ENCODE peak calls at places on chromosomes 13 and 19, in ten cellular contexts. E is cardiac fibroblast; A is CD8-positive, alpha-beta T cell; T is fibroblast of villous mesenchyme; Q is cardiac muscle cell; N is neural crest cell; M is mucosa of descending colon; L is GM12864; O is psoas muscle; Z is ovary. U is an unnamed sample.
A peak's percentile ranks its signal among the peaks of the same experiment; 100 is the strongest.

GRCh38 chr19:53328967-53329366 is 4.6 kb upstream of the ZNF845 start:
- DNase-seq in E (peak; percentile 32), A (no peak), T (peak; percentile 48), Q (no peak), N (no peak), M (no peak), L (no peak), O (peak; percentile 83), Z (peak; percentile 87), U (peak; percentile 89)

GRCh38 chr19:898663-899062 is 5.4 kb downstream of the RNU6-9 start:
- DNase-seq in E (no peak), A (no peak), T (no peak), Q (no peak), N (no peak), M (no peak), L (no peak), O (peak; percentile 52), Z (no peak), U (no peak)

GRCh38 chr19:46471116-46471733 is at the start of gene PNMA8A:
- DNase-seq in E (peak; percentile 94), A (no peak), T (peak; percentile 72), Q (peak; percentile 95), N (peak; percentile 82), M (peak; percentile 46), L (no peak), O (peak; percentile 79), Z (peak; percentile 90), U (peak; percentile 95)

GRCh38 chr13:105920375-105920774 is 615.1 kb downstream of the EFNB2 start:
- DNase-seq in E (peak; percentile 25), A (no peak), T (peak; percentile 71), Q (no peak), N (no peak), M (no peak), L (no peak), O (no peak), Z (no peak), U (no peak)

GRCh38 chr19:13024126-13024957 is 29.1 kb downstream of the NFIX start:
- DNase-seq in E (peak; percentile 35), A (no peak), T (no peak), Q (no peak), N (no peak), M (peak; percentile 57), L (no peak), O (peak; percentile 72), Z (no peak), U (no peak)

GRCh38 chr13:101654916-101655315 is 202.4 kb downstream of the ITGBL1 start:
- DNase-seq in E (peak; percentile 7), A (no peak), T (no peak), Q (no peak), N (no peak), M (no peak), L (no peak), O (no peak), Z (no peak), U (no peak)

GRCh38 chr13:104832265-104832664 is 1703.2 kb downstream of the EFNB2 start:
- DNase-seq in E (no peak), A (no peak), T (no peak), Q (peak; percentile 10), N (no peak), M (no peak), L (no peak), O (no peak), Z (no peak), U (no peak)

GRCh38 chr13:103188688-103189326 is 122.6 kb upstream of the SLC10A2 start:
- DNase-seq in E (peak; percentile 55), A (no peak), T (peak; percentile 22), Q (peak; percentile 48), N (no peak), M (no peak), L (no peak), O (no peak), Z (no peak), U (no peak)

GRCh38 chr13:100721885-100722512 is 47.4 kb upstream of the TMTC4 start:
- DNase-seq in E (peak; percentile 54), A (peak; percentile 35), T (peak; percentile 56), Q (peak; percentile 70), N (peak; percentile 71), M (no peak), L (peak; percentile 5), O (no peak), Z (no peak), U (no peak)

GRCh38 chr13:80305737-80306136 is 35.2 kb downstream of the SPRY2 start:
- DNase-seq in E (peak; percentile 5), A (no peak), T (no peak), Q (no peak), N (no peak), M (no peak), L (no peak), O (no peak), Z (no peak), U (no peak)

GRCh38 chr19:12774588-12775555 is at the start of gene HOOK2:
- DNase-seq in E (no peak), A (no peak), T (no peak), Q (no peak), N (no peak), M (peak; percentile 97), L (no peak), O (no peak), Z (peak; percentile 38), U (peak; percentile 99)

GRCh38 chr19:38674388-38675133 is 27.1 kb downstream of the ACTN4 start:
- DNase-seq in E (no peak), A (no peak), T (peak; percentile 83), Q (peak; percentile 65), N (no peak), M (no peak), L (no peak), O (peak; percentile 56), Z (no peak), U (peak; percentile 8)

GRCh38 chr13:59441596-59442280 is 722.0 kb downstream of the DIAPH3 start:
- DNase-seq in E (no peak), A (no peak), T (no peak), Q (no peak), N (no peak), M (no peak), L (no peak), O (no peak), Z (no peak), U (no peak)

DNA sequence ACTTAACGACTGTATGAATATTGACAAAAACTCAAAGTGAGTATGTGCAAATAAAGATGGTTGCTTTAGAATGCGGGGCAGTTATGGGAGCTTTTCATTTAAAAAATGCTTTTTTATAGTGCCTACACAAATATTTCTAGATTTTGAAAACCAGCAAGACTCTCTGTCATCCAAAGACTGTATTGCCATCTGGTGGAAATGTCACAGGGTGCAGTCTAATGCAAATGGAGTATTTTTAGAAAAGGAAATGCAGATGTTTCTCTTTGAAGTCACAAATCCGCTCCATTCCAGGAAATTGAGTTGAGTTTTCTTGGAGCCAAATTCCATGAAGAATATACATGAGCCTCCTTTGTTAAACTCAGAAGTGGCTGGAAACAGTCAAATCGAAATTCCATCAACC is 2.3 kb upstream of the C1QTNF9B start:
- DNase-seq in E (peak; percentile 59), A (no peak), T (peak; percentile 60), Q (peak; percentile 40), N (peak; percentile 36), M (no peak), L (no peak), O (no peak), Z (no peak), U (no peak)
- TF ChIP-seq CTCF in E (peak; percentile 63), A (peak; percentile 39), T (peak; percentile 73), Q (peak; percentile 61), N (peak; percentile 74), M (no peak), L (peak; percentile 65), O (peak; percentile 58), Z (no peak), U (peak; percentile 40)

DNA sequence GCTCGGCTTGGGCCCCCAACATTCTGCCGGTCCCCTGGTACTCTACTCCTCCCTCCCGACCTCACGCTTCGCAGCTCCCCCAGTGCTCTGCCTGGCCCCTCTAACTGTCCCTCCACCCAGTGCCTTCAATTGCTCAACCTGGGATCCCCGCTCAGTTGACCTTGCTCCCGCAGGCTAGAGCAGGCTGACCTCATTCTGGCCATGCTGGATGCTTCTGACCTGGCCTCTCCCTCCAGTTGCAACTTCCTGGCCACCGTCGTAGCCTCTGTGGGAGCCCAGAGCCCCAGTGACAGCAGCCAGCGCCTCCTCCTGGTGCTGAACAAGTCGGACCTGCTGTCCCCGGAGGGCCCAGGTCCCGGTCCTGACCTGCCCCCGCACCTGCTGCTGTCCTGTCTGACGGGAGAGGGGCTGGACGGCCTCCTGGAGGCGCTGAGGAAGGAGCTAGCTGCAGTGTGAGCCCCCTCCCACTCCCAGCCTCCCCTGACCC is 3.6 kb downstream of the GTPBP3 start:
- DNase-seq in E (no peak), A (no peak), T (no peak), Q (no peak), N (no peak), M (peak; percentile 59), L (no peak), O (peak; percentile 43), Z (no peak), U (no peak)
- TF ChIP-seq CTCF in E (no peak), A (no peak), T (no peak), Q (no peak), N (no peak), M (no peak), L (no peak), O (no peak), Z (no peak), U (no peak)

GRCh38 chr19:48192750-48193149 is 22.3 kb downstream of the ZSWIM9 start:
- DNase-seq in E (no peak), A (no peak), T (no peak), Q (no peak), N (no peak), M (no peak), L (no peak), O (no peak), Z (no peak), U (peak; percentile 3)

GRCh38 chr19:48186015-48186414 is 15.5 kb downstream of the ZSWIM9 start:
- DNase-seq in E (no peak), A (no peak), T (no peak), Q (no peak), N (no peak), M (no peak), L (no peak), O (no peak), Z (no peak), U (peak; percentile 12)

GRCh38 chr19:48186541-48186991 is 16.1 kb downstream of the ZSWIM9 start:
- DNase-seq in E (no peak), A (no peak), T (no peak), Q (no peak), N (no peak), M (no peak), L (no peak), O (no peak), Z (no peak), U (peak; percentile 58)

GRCh38 chr19:48194041-48194871 is 23.8 kb downstream of the ZSWIM9 start:
- DNase-seq in E (peak; percentile 17), A (no peak), T (no peak), Q (peak; percentile 28), N (peak; percentile 25), M (no peak), L (no peak), O (no peak), Z (no peak), U (peak; percentile 61)

GRCh38 chr19:48190288-48191284 is 20.1 kb downstream of the ZSWIM9 start:
- DNase-seq in E (peak; percentile 40), A (peak; percentile 16), T (no peak), Q (peak; percentile 17), N (peak; percentile 44), M (no peak), L (peak; percentile 84), O (no peak), Z (no peak), U (peak; percentile 71)
- TF ChIP-seq CTCF in E (no peak), A (no peak), T (no peak), Q (peak; percentile 16), N (peak; percentile 46), M (no peak), L (peak; percentile 57), O (no peak), Z (no peak), U (no peak)

GRCh38 chr19:23286477-23286876 is 36.3 kb upstream of the ZNF724 start:
- DNase-seq in E (no peak), A (no peak), T (no peak), Q (no peak), N (no peak), M (no peak), L (no peak), O (no peak), Z (no peak), U (no peak)
- TF ChIP-seq CTCF in E (peak; percentile 38), A (peak; percentile 45), T (peak; percentile 29), Q (no peak), N (peak; percentile 49), M (no peak), L (peak; percentile 53), O (no peak), Z (no peak), U (no peak)

U was measured in kidney.